ENCODE peak calls at places on chromosomes 1 and 21, in five cellular contexts. Q is cardiac fibroblast, Y is body of pancreas, V is neural progenitor cell, N is mesenchymal stem cell. X is an unnamed sample.

GRCh38 chr1:152141971-152142584 is 16.9 kb downstream of the RPTN start:
- DNase-seq in Q (peak; percentile 77), Y (peak; percentile 60), V (peak; percentile 31), N (peak; percentile 13), X (peak; percentile 63)

GRCh38 chr1:211527006-211527405 is 35.0 kb upstream of the RD3 start:
- DNase-seq in Q (no peak), Y (no peak), V (no peak), N (no peak), X (no peak)

GRCh38 chr21:33236799-33237198 is 7.1 kb downstream of the IFNAR2 start:
- DNase-seq in Q (peak; percentile 49), Y (no peak), V (no peak), N (no peak), X (no peak)

GRCh38 chr1:65741993-65742392 is 50.7 kb upstream of the PDE4B start:
- DNase-seq in Q (no peak), Y (no peak), V (no peak), N (no peak), X (no peak)

GRCh38 chr1:33814166-33814565 is 49.7 kb upstream of the HMGB4 start:
- DNase-seq in Q (no peak), Y (no peak), V (no peak), N (no peak), X (no peak)

GRCh38 chr1:95023399-95024050 is 49.2 kb downstream of the ALG14 start:
- DNase-seq in Q (peak; percentile 88), Y (no peak), V (no peak), N (peak; percentile 45), X (no peak)

GRCh38 chr1:85374160-85374559 is 90.8 kb downstream of the DDAH1 start:
- DNase-seq in Q (peak; percentile 58), Y (peak; percentile 32), V (no peak), N (peak; percentile 89), X (no peak)

GRCh38 chr1:24745711-24746582 is 700 bp downstream of the CLIC4 start:
- DNase-seq in Q (peak; percentile 83), Y (peak; percentile 67), V (peak; percentile 63), N (peak; percentile 88), X (peak; percentile 71)

GRCh38 chr21:46362946-46363345 is 39.0 kb downstream of the PCNT start:
- DNase-seq in Q (no peak), Y (no peak), V (no peak), N (no peak), X (no peak)

GRCh38 chr1:21325231-21325718 is 35.0 kb upstream of the ECE1 start:
- DNase-seq in Q (no peak), Y (no peak), V (no peak), N (no peak), X (no peak)

GRCh38 chr1:3564921-3565831 is 46.1 kb downstream of the MEGF6 start:
- DNase-seq in Q (peak; percentile 41), Y (no peak), V (peak; percentile 75), N (peak; percentile 10), X (peak; percentile 60)

GRCh38 chr1:16172964-16173446 is 17.1 kb upstream of the EPHA2 start:
- DNase-seq in Q (peak; percentile 67), Y (no peak), V (no peak), N (peak; percentile 74), X (peak; percentile 81)

GRCh38 chr1:17013598-17014320 is 2.0 kb upstream of the ATP13A2 start:
- DNase-seq in Q (no peak), Y (no peak), V (peak; percentile 23), N (no peak), X (no peak)

GRCh38 chr1:92087542-92087941 is 7.4 kb downstream of the BTBD8 start:
- DNase-seq in Q (no peak), Y (no peak), V (no peak), N (no peak), X (no peak)

GRCh38 chr21:36008505-36008904 is 51.8 kb downstream of the SETD4 start:
- DNase-seq in Q (no peak), Y (no peak), V (no peak), N (no peak), X (no peak)

GRCh38 chr1:244311784-244312532 is 139.8 kb downstream of the ADSS2 start:
- DNase-seq in Q (no peak), Y (no peak), V (no peak), N (no peak), X (no peak)

GRCh38 chr1:51669191-51669590 is 52.3 kb downstream of the OSBPL9 start:
- DNase-seq in Q (no peak), Y (no peak), V (no peak), N (no peak), X (no peak)

GRCh38 chr1:202644219-202645096 is 65.8 kb downstream of the SYT2 start:
- DNase-seq in Q (no peak), Y (no peak), V (peak; percentile 47), N (no peak), X (no peak)
- H3K4me3 ChIP-seq in Q (no peak overlapping the region), Y (no peak overlapping the region), V (peak overlapping the region; percentile 69), N (no peak overlapping the region), X (no peak overlapping the region)

GRCh38 chr1:23561076-23561812 is 1.9 kb upstream of the ID3 start:
- DNase-seq in Q (peak; percentile 33), Y (no peak), V (no peak), N (peak; percentile 56), X (no peak)
- H3K4me3 ChIP-seq in Q (no peak overlapping the region), Y (no peak overlapping the region), V (peak overlapping the region; percentile 0), N (peak overlapping the region; percentile 63), X (no peak overlapping the region)

GRCh38 chr1:221715321-221716169 is 26.3 kb downstream of the DUSP10 start:
- DNase-seq in Q (no peak), Y (peak; percentile 49), V (peak; percentile 32), N (peak; percentile 88), X (peak; percentile 47)
- H3K4me3 ChIP-seq in Q (no peak overlapping the region), Y (no peak overlapping the region), V (no peak overlapping the region), N (no peak overlapping the region), X (no peak overlapping the region)

GRCh38 chr1:157119008-157119407 is 19.2 kb downstream of the ETV3 start:
- DNase-seq in Q (no peak), Y (no peak), V (no peak), N (no peak), X (no peak)
- H3K4me3 ChIP-seq in Q (no peak overlapping the region), Y (no peak overlapping the region), V (no peak overlapping the region), N (no peak overlapping the region), X (no peak overlapping the region)

DNA sequence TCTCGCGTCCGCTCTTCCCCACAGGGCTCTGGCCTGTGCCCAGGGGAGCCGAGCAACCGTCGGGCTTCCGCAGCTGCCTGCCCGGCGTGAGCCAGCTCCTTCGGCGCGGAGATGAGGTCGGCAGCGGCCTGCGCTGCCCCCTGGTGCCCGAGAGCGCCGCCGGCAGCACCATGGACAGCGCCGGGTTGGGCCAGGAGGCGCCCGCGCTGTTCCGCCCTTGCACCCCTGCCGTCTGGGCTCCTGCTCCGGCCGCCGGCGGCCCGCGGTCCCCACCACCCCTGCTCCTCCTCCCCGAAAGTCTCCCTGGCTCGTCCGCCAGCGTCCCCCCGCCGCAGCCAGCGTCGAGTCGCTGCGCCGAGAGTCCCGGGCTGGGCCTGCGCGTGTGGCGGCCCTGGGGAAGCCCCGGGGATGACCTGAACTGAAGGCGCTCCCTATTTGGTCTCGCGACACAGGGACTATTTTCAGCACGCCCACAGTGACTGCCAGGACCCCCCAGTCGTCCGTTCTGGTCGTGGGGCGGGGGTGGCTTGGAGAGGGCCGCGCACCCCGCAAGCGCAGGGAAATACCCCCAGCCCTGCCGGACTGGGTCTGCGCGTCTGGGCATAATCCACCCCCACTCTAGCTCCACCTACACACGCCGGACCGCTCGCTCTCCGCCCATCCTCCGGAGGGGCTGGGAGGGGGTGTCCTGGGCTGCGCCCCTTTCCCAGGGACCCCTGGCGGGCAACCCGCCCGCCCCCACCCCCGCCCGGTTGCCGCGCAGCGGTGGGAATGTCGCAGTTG is 1.3 kb downstream of the HES3 start:
- DNase-seq in Q (peak; percentile 85), Y (peak; percentile 83), V (peak; percentile 96), N (peak; percentile 75), X (peak; percentile 95)
- H3K4me3 ChIP-seq in Q (no peak overlapping the region), Y (no peak overlapping the region), V (peak overlapping the region; percentile 72), N (no peak overlapping the region), X (no peak overlapping the region)